ENCODE peak calls at places on chromosomes 13 and 19, in eight cellular contexts. T, K, H, D, Q, Y, U and C are unnamed samples.

GRCh38 chr13:39462456-39462855 is 140.5 kb downstream of the LHFPL6 start:
- DNase-seq in T (no peak), K (no peak), H (no peak), D (no peak), Q (no peak), Y (no peak), U (no peak), C (no peak)

GRCh38 chr13:38670627-38671026 is 16.2 kb upstream of the FREM2 start:
- DNase-seq in T (no peak), K (no peak), H (no peak), D (no peak), Q (no peak), Y (no peak), U (no peak), C (no peak)

GRCh38 chr19:11269408-11269807 is 7.1 kb upstream of the DOCK6 start:
- DNase-seq in T (no peak), K (no peak), H (no peak), D (peak; percentile 32), Q (no peak), Y (no peak), U (no peak), C (no peak)

GRCh38 chr19:50242586-50242985 is 39.2 kb downstream of the MYH14 start:
- DNase-seq in T (no peak), K (no peak), H (no peak), D (no peak), Q (no peak), Y (no peak), U (no peak), C (no peak)

GRCh38 chr19:33747273-33747672 is 49.4 kb upstream of the KCTD15 start:
- DNase-seq in T (no peak), K (no peak), H (no peak), D (no peak), Q (no peak), Y (no peak), U (no peak), C (no peak)

GRCh38 chr13:28409648-28410047 is 85.3 kb downstream of the FLT1 start:
- DNase-seq in T (no peak), K (no peak), H (no peak), D (no peak), Q (no peak), Y (no peak), U (no peak), C (no peak)

GRCh38 chr19:8585894-8586750 is 8.9 kb upstream of the MYO1F start:
- DNase-seq in T (no peak), K (peak; percentile 25), H (peak; percentile 88), D (peak; percentile 85), Q (peak; percentile 3), Y (no peak), U (peak; percentile 88), C (no peak)

GRCh38 chr19:49924004-49924880 is 4.8 kb upstream of the ATF5 start:
- DNase-seq in T (no peak), K (no peak), H (peak; percentile 63), D (no peak), Q (no peak), Y (no peak), U (no peak), C (no peak)

GRCh38 chr19:15200575-15201364 is at the start of gene NOTCH3:
- DNase-seq in T (no peak), K (no peak), H (no peak), D (peak; percentile 28), Q (no peak), Y (no peak), U (no peak), C (no peak)

GRCh38 chr19:13883665-13884064 is 6.7 kb downstream of the NANOS3 start:
- DNase-seq in T (no peak), K (no peak), H (no peak), D (no peak), Q (no peak), Y (no peak), U (no peak), C (no peak)

GRCh38 chr13:62085337-62085736 is 669.7 kb upstream of the PCDH20 start:
- DNase-seq in T (no peak), K (no peak), H (no peak), D (no peak), Q (no peak), Y (no peak), U (no peak), C (no peak)

GRCh38 chr19:40358773-40359172 is 10.3 kb downstream of the PLD3 start:
- DNase-seq in T (no peak), K (no peak), H (no peak), D (no peak), Q (no peak), Y (no peak), U (no peak), C (no peak)